ENCODE peak calls at places on chromosomes 6 and 20, in ten cellular contexts. T, E, H, P, N, F, B, L, C and D are unnamed samples.

GRCh38 chr6:44563397-44563796 is 175.9 kb downstream of the CDC5L start:
- DNase-seq in E (peak; percentile 27), F (no peak), B (no peak), C (no peak), N (no peak), H (no peak), P (no peak), T (no peak), L (no peak), D (no peak)

GRCh38 chr6:15400572-15401004 is 154.7 kb downstream of the JARID2 start:
- DNase-seq in H (no peak), B (peak; percentile 40), P (peak; percentile 68), F (no peak), C (no peak), N (peak; percentile 57), L (peak; percentile 51), E (peak; percentile 58), T (peak; percentile 86), D (no peak)

GRCh38 chr6:133807531-133807930 is 81.4 kb upstream of the TCF21 start:
- DNase-seq in P (no peak), F (no peak), L (no peak), T (no peak), E (no peak), H (no peak), B (no peak), N (no peak), C (no peak), D (no peak)

GRCh38 chr6:167697316-167697715 is 129.4 kb upstream of the AFDN start:
- DNase-seq in T (peak; percentile 29), B (no peak), P (no peak), E (peak; percentile 17), L (no peak), H (no peak), N (no peak), C (no peak), F (no peak), D (no peak)

GRCh38 chr20:51460569-51461265 is 81.8 kb downstream of the NFATC2 start:
- DNase-seq in E (no peak), L (no peak), C (peak; percentile 64), B (peak; percentile 96), P (no peak), N (no peak), H (no peak), F (no peak), T (no peak), D (peak; percentile 84)

GRCh38 chr20:4012631-4013030 is 2.7 kb downstream of the RNF24 start:
- DNase-seq in P (no peak), L (no peak), E (no peak), B (no peak), C (no peak), N (no peak), F (no peak), H (no peak), T (peak; percentile 47), D (no peak)

GRCh38 chr6:32941412-32941784 is 570 bp upstream of the HLA-DMB start:
- DNase-seq in E (no peak), H (no peak), C (peak; percentile 95), F (peak; percentile 60), P (no peak), B (no peak), L (peak; percentile 68), N (no peak), T (no peak), D (peak; percentile 90)

GRCh38 chr6:36355819-36356218 is 19.1 kb upstream of the BNIP5 start:
- DNase-seq in C (no peak), F (no peak), H (no peak), E (no peak), N (no peak), L (no peak), P (no peak), B (peak; percentile 49), T (no peak), D (no peak)

GRCh38 chr20:19047040-19047950 is 165.1 kb upstream of the SLC24A3 start:
- DNase-seq in T (no peak), B (no peak), L (no peak), P (no peak), H (no peak), F (no peak), C (no peak), E (peak; percentile 24), N (no peak), D (no peak)

GRCh38 chr6:12403201-12403826 is 113.2 kb downstream of the EDN1 start:
- DNase-seq in B (no peak), L (peak; percentile 63), T (no peak), C (no peak), N (no peak), H (peak; percentile 22), P (no peak), F (no peak), E (peak; percentile 89), D (no peak)

GRCh38 chr6:168345266-168345665 is 25.7 kb upstream of the DACT2 start:
- DNase-seq in P (no peak), E (no peak), B (no peak), N (no peak), L (no peak), T (no peak), H (no peak), F (no peak), C (no peak), D (no peak)

GRCh38 chr6:27157461-27158315 is 89.8 kb upstream of the PRSS16 start:
- DNase-seq in P (peak; percentile 67), L (peak; percentile 57), T (peak; percentile 75), B (no peak), E (peak; percentile 81), C (peak; percentile 66), H (peak; percentile 60), N (no peak), F (peak; percentile 86), D (no peak)

GRCh38 chr6:152846825-152847224 is 96.2 kb downstream of the VIP start:
- DNase-seq in P (no peak), E (no peak), N (no peak), F (no peak), L (peak; percentile 8), C (no peak), H (no peak), B (no peak), T (no peak), D (no peak)

GRCh38 chr20:370977-371754 is 9.4 kb upstream of the TRIB3 start:
- DNase-seq in E (no peak), P (no peak), C (no peak), N (no peak), H (no peak), B (no peak), L (no peak), F (no peak), T (no peak), D (no peak)

GRCh38 chr6:3592371-3592941 is 135.6 kb upstream of the SLC22A23 start:
- DNase-seq in B (peak; percentile 94), L (peak; percentile 71), T (no peak), F (no peak), N (no peak), H (peak; percentile 83), P (no peak), C (no peak), E (peak; percentile 92), D (no peak)

GRCh38 chr20:1469925-1470571 is 3.4 kb upstream of the NSFL1C start:
- DNase-seq in N (peak; percentile 64), P (peak; percentile 65), F (peak; percentile 13), T (peak; percentile 59), E (peak; percentile 97), H (peak; percentile 83), L (peak; percentile 97), C (peak; percentile 39), B (no peak), D (peak; percentile 44)

GRCh38 chr6:81834141-81834621 is 81.7 kb upstream of the TENT5A start:
- DNase-seq in N (no peak), F (no peak), T (no peak), C (no peak), L (no peak), E (peak; percentile 77), P (no peak), H (no peak), B (no peak), D (no peak)